ENCODE peak calls at places on chromosomes 7 and 10, in ten cellular contexts. T is PC-3, B is hepatic stellate cell, D is GM18507, V is occipital lobe, C is Calu3, S is HFFc6, A is GM12865, Y is cardiac fibroblast, U is epithelial cell of esophagus. E is an unnamed sample.

GRCh38 chr7:115349635-115350034 is 427.7 kb downstream of the MDFIC start:
- DNase-seq in Y (no peak), C (no peak), U (peak; percentile 61), A (no peak), S (no peak), B (no peak), T (no peak), V (no peak), D (no peak), E (no peak)

GRCh38 chr10:32318476-32318896 is 28.5 kb downstream of the EPC1 start:
- DNase-seq in S (no peak), V (no peak), U (no peak), C (no peak), D (no peak), A (peak; percentile 81), B (no peak), Y (peak; percentile 27), T (no peak), E (peak; percentile 65)

GRCh38 chr7:105346593-105347322 is 42.0 kb downstream of the SRPK2 start:
- DNase-seq in A (no peak), C (no peak), S (no peak), D (no peak), B (no peak), T (no peak), Y (no peak), V (no peak), U (no peak), E (no peak)

GRCh38 chr10:48791267-48791928 is 106.7 kb downstream of the WDFY4 start:
- DNase-seq in Y (no peak), S (no peak), C (no peak), B (no peak), D (no peak), T (no peak), A (no peak), U (peak; percentile 15), V (no peak), E (no peak)

GRCh38 chr10:97165499-97165898 is 20.3 kb downstream of the SLIT1 start:
- DNase-seq in T (no peak), D (no peak), S (no peak), Y (no peak), A (no peak), V (no peak), C (no peak), B (no peak), U (no peak), E (no peak)

GRCh38 chr10:24706479-24707118 is 17.1 kb downstream of the ARHGAP21 start:
- DNase-seq in Y (peak; percentile 97), C (peak; percentile 40), U (peak; percentile 97), D (no peak), V (peak; percentile 31), S (peak; percentile 91), B (peak; percentile 75), T (peak; percentile 89), A (no peak), E (peak; percentile 98)

GRCh38 chr10:1255166-1255565 is 199.0 kb downstream of the WDR37 start:
- DNase-seq in Y (peak; percentile 2), B (no peak), S (no peak), V (no peak), D (no peak), A (no peak), T (no peak), C (no peak), U (peak; percentile 4), E (no peak)

GRCh38 chr10:84195044-84195830 is 900 bp downstream of the CDHR1 start:
- DNase-seq in A (no peak), Y (no peak), D (no peak), T (no peak), V (no peak), S (no peak), C (no peak), B (no peak), U (no peak), E (no peak)

GRCh38 chr7:149719050-149719899 is 54.1 kb downstream of the ZNF467 start:
- DNase-seq in V (no peak), A (no peak), Y (peak; percentile 71), D (no peak), C (no peak), B (peak; percentile 41), U (peak; percentile 33), S (peak; percentile 12), T (no peak), E (peak; percentile 82)

GRCh38 chr7:38312776-38313175 is 39.3 kb upstream of the TARP start:
- DNase-seq in A (no peak), D (no peak), S (no peak), C (no peak), U (no peak), B (no peak), V (no peak), T (no peak), Y (no peak), E (no peak)

GRCh38 chr7:157943561-157943960 is 606.8 kb downstream of the DNAJB6 start:
- DNase-seq in S (no peak), V (no peak), Y (no peak), B (no peak), U (no peak), C (no peak), A (no peak), T (no peak), D (no peak), E (no peak)

GRCh38 chr10:126137557-126138221 is 241.3 kb downstream of the FANK1 start:
- DNase-seq in C (no peak), A (no peak), Y (peak; percentile 38), B (no peak), D (no peak), U (no peak), T (no peak), V (no peak), S (no peak), E (peak; percentile 69)

GRCh38 chr7:32890553-32891045 is 961 bp downstream of the KBTBD2 start:
- DNase-seq in T (peak; percentile 27), U (peak; percentile 76), S (peak; percentile 36), Y (peak; percentile 71), V (no peak), D (no peak), A (peak; percentile 82), B (peak; percentile 17), C (peak; percentile 22), E (peak; percentile 38)

GRCh38 chr7:147279951-147280350 is 1163.3 kb downstream of the CNTNAP2 start:
- DNase-seq in T (no peak), D (no peak), U (no peak), B (no peak), A (no peak), Y (no peak), S (no peak), V (no peak), C (no peak), E (no peak)

GRCh38 chr10:3056280-3057037 is 10.9 kb upstream of the PFKP start:
- DNase-seq in T (no peak), D (no peak), B (no peak), C (no peak), V (no peak), S (no peak), A (no peak), Y (no peak), U (no peak), E (no peak)

GRCh38 chr7:93574646-93575554 is at the start of gene CALCR:
- DNase-seq in U (peak; percentile 14), S (no peak), D (no peak), Y (peak; percentile 3), V (no peak), T (no peak), C (peak; percentile 21), B (no peak), A (no peak), E (peak; percentile 7)